ENCODE peak calls at places on chromosomes 13 and 19, in seven cellular contexts. W, L, M, P, G, A and O are unnamed samples.

GRCh38 chr19:7533925-7534480 is 1.5 kb upstream of the PNPLA6 start:
- DNase-seq in M (peak; percentile 88), L (peak; percentile 71), W (peak; percentile 93), P (peak; percentile 75), A (peak; percentile 28), G (peak; percentile 76), O (peak; percentile 69)

GRCh38 chr19:45922281-45922680 is 7.7 kb upstream of the NANOS2 start:
- DNase-seq in A (no peak), G (no peak), P (no peak), W (no peak), M (peak; percentile 19), L (no peak), O (no peak)

GRCh38 chr13:80171096-80171495 is 169.8 kb downstream of the SPRY2 start:
- DNase-seq in L (no peak), G (no peak), A (no peak), W (no peak), M (no peak), P (no peak), O (no peak)

GRCh38 chr13:96089749-96090239 is at the start of gene HS6ST3:
- DNase-seq in P (no peak), M (peak; percentile 8), L (no peak), A (no peak), G (no peak), W (no peak), O (no peak)

GRCh38 chr13:31913459-31913858 is 118.1 kb upstream of the FRY start:
- DNase-seq in G (no peak), P (no peak), A (no peak), L (no peak), M (no peak), W (no peak), O (no peak)

GRCh38 chr13:109517516-109517915 is 268.9 kb downstream of the IRS2 start:
- DNase-seq in L (no peak), P (no peak), M (no peak), G (no peak), W (no peak), A (no peak), O (no peak)

GRCh38 chr19:15448014-15448777 is 1.6 kb downstream of the WIZ start:
- DNase-seq in L (no peak), W (no peak), P (no peak), M (no peak), G (no peak), A (no peak), O (no peak)

GRCh38 chr13:50905256-50905655 is 4.3 kb upstream of the RNASEH2B start:
- DNase-seq in L (no peak), W (no peak), G (no peak), A (no peak), P (no peak), M (no peak), O (no peak)

GRCh38 chr13:27406178-27406939 is 18.1 kb upstream of the GTF3A start:
- DNase-seq in P (peak; percentile 13), A (no peak), W (peak; percentile 48), M (no peak), L (peak; percentile 53), G (peak; percentile 10), O (peak; percentile 9)